ENCODE peak calls at places on chromosomes 13 and 19, in four cellular contexts. One of them, this sample, is unnamed.

GRCh38 chr13:77555246-77555645 is 19.7 kb downstream of the SCEL start:
- DNase-seq in IMR-90: no peak
- DNase-seq in left ventricle myocardium inferior: no peak
- DNase-seq in RWPE1: no peak
- DNase-seq in this sample: no peak

GRCh38 chr19:29876414-29876813 is 64.6 kb downstream of the CCNE1 start:
- DNase-seq in IMR-90: no peak
- DNase-seq in left ventricle myocardium inferior: no peak
- DNase-seq in RWPE1: no peak
- DNase-seq in this sample: no peak

GRCh38 chr19:42284066-42284501 is 15.0 kb downstream of the CIC start:
- DNase-seq in IMR-90: peak; percentile 71
- DNase-seq in left ventricle myocardium inferior: peak; percentile 84
- DNase-seq in RWPE1: peak; percentile 87
- DNase-seq in this sample: peak; percentile 90

GRCh38 chr19:51365211-51366049 is 758 bp downstream of the ETFB start:
- DNase-seq in IMR-90: peak; percentile 53
- DNase-seq in left ventricle myocardium inferior: no peak
- DNase-seq in RWPE1: no peak
- DNase-seq in this sample: peak; percentile 66

GRCh38 chr13:70604448-70604847 is 496.2 kb upstream of the KLHL1 start:
- DNase-seq in IMR-90: no peak
- DNase-seq in left ventricle myocardium inferior: no peak
- DNase-seq in RWPE1: no peak
- DNase-seq in this sample: no peak

GRCh38 chr19:15015946-15016542 is 33.2 kb upstream of the CASP14 start:
- DNase-seq in IMR-90: no peak
- DNase-seq in left ventricle myocardium inferior: no peak
- DNase-seq in RWPE1: peak; percentile 24
- DNase-seq in this sample: peak; percentile 18

GRCh38 chr13:100280681-100281080 is 191.8 kb downstream of the PCCA start:
- DNase-seq in IMR-90: peak; percentile 14
- DNase-seq in left ventricle myocardium inferior: no peak
- DNase-seq in RWPE1: peak; percentile 16
- DNase-seq in this sample: no peak

GRCh38 chr13:110629735-110630134 is 14.4 kb downstream of the NAXD start:
- DNase-seq in IMR-90: no peak
- DNase-seq in left ventricle myocardium inferior: no peak
- DNase-seq in RWPE1: no peak
- DNase-seq in this sample: no peak

GRCh38 chr19:10835754-10836477 is at the start of gene TMED1:
- DNase-seq in IMR-90: peak; percentile 98
- DNase-seq in left ventricle myocardium inferior: peak; percentile 99
- DNase-seq in RWPE1: peak; percentile 93
- DNase-seq in this sample: peak; percentile 100

GRCh38 chr19:46656541-46656940 is 4.4 kb downstream of the DACT3 start:
- DNase-seq in IMR-90: no peak
- DNase-seq in left ventricle myocardium inferior: no peak
- DNase-seq in RWPE1: no peak
- DNase-seq in this sample: no peak

GRCh38 chr13:85028035-85028434 is 771.2 kb downstream of the SLITRK6 start:
- DNase-seq in IMR-90: no peak
- DNase-seq in left ventricle myocardium inferior: no peak
- DNase-seq in RWPE1: no peak
- DNase-seq in this sample: no peak

GRCh38 chr19:16377521-16377920 is 52.9 kb downstream of the KLF2 start:
- DNase-seq in IMR-90: no peak
- DNase-seq in left ventricle myocardium inferior: no peak
- DNase-seq in RWPE1: no peak
- DNase-seq in this sample: no peak

GRCh38 chr13:23637813-23638212 is 67.6 kb downstream of the TNFRSF19 start:
- DNase-seq in IMR-90: no peak
- DNase-seq in left ventricle myocardium inferior: peak; percentile 38
- DNase-seq in RWPE1: no peak
- DNase-seq in this sample: no peak

GRCh38 chr13:27006519-27007161 is 165.0 kb downstream of the USP12 start:
- DNase-seq in IMR-90: peak; percentile 12
- DNase-seq in left ventricle myocardium inferior: no peak
- DNase-seq in RWPE1: no peak
- DNase-seq in this sample: peak; percentile 45

GRCh38 chr19:15563325-15563794 is 51.7 kb upstream of the CYP4F8 start:
- DNase-seq in IMR-90: no peak
- DNase-seq in left ventricle myocardium inferior: peak; percentile 36
- DNase-seq in RWPE1: no peak
- DNase-seq in this sample: peak; percentile 13

GRCh38 chr19:13151605-13152355 is 1.6 kb downstream of the IER2 start:
- DNase-seq in IMR-90: peak; percentile 96
- DNase-seq in left ventricle myocardium inferior: peak; percentile 98
- DNase-seq in RWPE1: peak; percentile 99
- DNase-seq in this sample: peak; percentile 98
- TF ChIP-seq CTCF in IMR-90: peak; percentile 36
- TF ChIP-seq CTCF in left ventricle myocardium inferior: peak; percentile 16
- TF ChIP-seq CTCF in RWPE1: no peak
- TF ChIP-seq CTCF in this sample: no peak

DNA sequence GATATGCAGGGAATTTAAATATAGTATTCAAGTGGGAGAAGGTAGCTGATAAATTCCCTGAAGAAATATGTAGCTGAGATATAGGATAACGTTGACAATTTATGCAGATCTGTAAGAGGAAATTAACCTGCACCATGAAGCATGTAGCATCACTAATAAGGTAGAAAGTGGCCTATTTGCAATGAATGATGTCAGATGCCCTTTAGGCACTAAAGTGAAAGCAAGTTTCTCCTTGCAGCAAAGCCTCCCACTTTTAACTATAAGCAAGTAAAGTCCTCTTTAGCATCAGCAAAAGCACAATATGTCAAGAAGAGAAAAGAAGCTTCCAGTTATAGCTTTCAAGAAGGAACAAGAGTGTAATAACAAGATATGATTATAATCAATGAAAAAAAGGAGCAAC is 102.5 kb upstream of the SLITRK1 start:
- DNase-seq in IMR-90: no peak
- DNase-seq in left ventricle myocardium inferior: no peak
- DNase-seq in RWPE1: no peak
- DNase-seq in this sample: no peak
- TF ChIP-seq CTCF in IMR-90: no peak
- TF ChIP-seq CTCF in left ventricle myocardium inferior: no peak
- TF ChIP-seq CTCF in RWPE1: no peak
- TF ChIP-seq CTCF in this sample: no peak

GRCh38 chr19:4534836-4535658 is at the start of gene PLIN5:
- DNase-seq in IMR-90: peak; percentile 26
- DNase-seq in left ventricle myocardium inferior: peak; percentile 81
- DNase-seq in RWPE1: peak; percentile 77
- DNase-seq in this sample: peak; percentile 43
- TF ChIP-seq CTCF in IMR-90: no peak
- TF ChIP-seq CTCF in left ventricle myocardium inferior: no peak
- TF ChIP-seq CTCF in RWPE1: no peak
- TF ChIP-seq CTCF in this sample: no peak

DNA sequence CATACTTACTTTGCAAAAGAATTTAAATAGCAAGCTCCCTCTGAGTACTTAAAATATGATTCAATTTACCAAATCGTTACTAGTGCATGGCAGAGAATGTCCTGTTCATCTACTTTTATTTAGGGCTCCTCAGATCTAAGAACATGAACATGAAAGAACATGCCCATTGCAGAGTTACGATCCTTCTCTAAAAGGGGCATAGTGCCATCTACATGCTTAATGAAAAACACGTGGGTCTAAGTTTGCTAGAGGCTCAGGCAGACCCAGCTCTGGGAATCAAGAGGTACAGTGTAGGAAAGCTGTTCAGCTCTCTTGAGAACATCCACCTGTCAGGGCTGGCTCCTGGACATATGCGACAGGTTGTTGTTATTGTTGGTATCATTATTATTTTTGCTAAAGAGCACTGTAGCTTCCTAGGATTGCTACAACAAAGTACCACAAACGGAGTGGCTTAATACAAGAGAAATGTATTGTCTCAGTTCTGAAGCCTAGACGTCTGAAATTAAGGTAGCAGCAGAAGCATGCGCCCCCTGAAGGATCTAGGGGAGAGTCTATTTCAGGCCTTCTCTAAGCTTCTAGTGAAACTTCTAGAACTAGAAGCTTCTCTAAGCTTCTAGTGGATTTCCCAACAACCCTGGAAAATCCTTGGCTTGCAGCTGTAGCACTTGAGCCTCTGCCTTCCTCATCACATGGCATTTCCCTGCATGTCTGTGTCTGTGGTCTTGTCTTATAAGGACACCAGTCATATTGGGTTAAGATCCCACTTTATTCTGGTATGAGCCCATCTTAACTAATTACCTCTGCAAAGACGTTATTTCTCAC is 133.9 kb downstream of the DCT start:
- DNase-seq in IMR-90: peak; percentile 44
- DNase-seq in left ventricle myocardium inferior: no peak
- DNase-seq in RWPE1: peak; percentile 58
- DNase-seq in this sample: peak; percentile 70
- TF ChIP-seq CTCF in IMR-90: no peak
- TF ChIP-seq CTCF in left ventricle myocardium inferior: peak; percentile 13
- TF ChIP-seq CTCF in RWPE1: peak; percentile 50
- TF ChIP-seq CTCF in this sample: peak; percentile 24

GRCh38 chr13:44191504-44192171 is 182.0 kb upstream of the SERP2 start:
- DNase-seq in IMR-90: peak; percentile 70
- DNase-seq in left ventricle myocardium inferior: no peak
- DNase-seq in RWPE1: peak; percentile 44
- DNase-seq in this sample: peak; percentile 85
- TF ChIP-seq CTCF in IMR-90: peak; percentile 63
- TF ChIP-seq CTCF in left ventricle myocardium inferior: peak; percentile 81
- TF ChIP-seq CTCF in RWPE1: no peak
- TF ChIP-seq CTCF in this sample: peak; percentile 75